ENCODE peak calls at places on chromosomes 6 and 20, in four cellular contexts. O is NCI-H510A, M is T-helper 9 cell, T is GM04504. F is an unnamed sample.

GRCh38 chr20:12069181-12069580 is 151.5 kb downstream of the BTBD3 start:
- DNase-seq in O (no peak), M (no peak), T (no peak), F (no peak)

GRCh38 chr6:157821342-157822033 is 1.6 kb upstream of the SNX9 start:
- DNase-seq in O (no peak), M (no peak), T (no peak), F (no peak)

GRCh38 chr20:43124261-43124660 is 65.4 kb downstream of the PTPRT start:
- DNase-seq in O (no peak), M (no peak), T (no peak), F (no peak)

GRCh38 chr6:36418558-36418957 is 24.1 kb downstream of the PXT1 start:
- DNase-seq in O (no peak), M (no peak), T (no peak), F (no peak)

GRCh38 chr6:154502564-154502963 is 7.9 kb downstream of the CNKSR3 start:
- DNase-seq in O (no peak), M (no peak), T (no peak), F (no peak)

GRCh38 chr6:81985191-81985590 is 232.7 kb upstream of the TENT5A start:
- DNase-seq in O (no peak), M (no peak), T (no peak), F (no peak)

GRCh38 chr6:11770546-11771466 is 7.8 kb downstream of the ADTRP start:
- DNase-seq in O (no peak), M (no peak), T (peak), F (peak)

GRCh38 chr20:51028616-51029263 is 5.8 kb upstream of the KCNG1 start:
- DNase-seq in O (no peak), M (no peak), T (no peak), F (no peak)

GRCh38 chr6:110055387-110055735 is 77.2 kb downstream of the GPR6 start:
- DNase-seq in O (peak), M (no peak), T (no peak), F (no peak)